ENCODE peak calls at places on chromosomes 1 and 21, in five cellular contexts. D is A549, T is IMR-90, B is K562, Y is SK-N-SH. L is an unnamed sample.

GRCh38 chr21:33998402-33998801 is 75.0 kb upstream of the MRPS6 start:
- DNase-seq in Y (no peak), D (no peak), T (no peak), B (no peak), L (no peak)

GRCh38 chr1:59029366-59029765 is 245.5 kb upstream of the JUN start:
- DNase-seq in B (no peak), T (peak), D (no peak), Y (no peak), L (no peak)

GRCh38 chr1:158930504-158930903 is 848 bp upstream of the PYHIN1 start:
- DNase-seq in T (no peak), D (no peak), B (no peak), Y (no peak), L (no peak)

GRCh38 chr1:8378202-8378601 is 60.3 kb downstream of the SLC45A1 start:
- DNase-seq in D (no peak), B (no peak), T (peak), Y (no peak), L (no peak)

GRCh38 chr21:45972716-45973474 is 8.7 kb upstream of the COL6A1 start:
- DNase-seq in D (no peak), T (peak), B (no peak), Y (peak), L (no peak)

GRCh38 chr1:45205000-45205909 is 1.1 kb downstream of the ZSWIM5 start:
- DNase-seq in Y (peak), B (peak), T (peak), D (peak), L (no peak)

GRCh38 chr1:90396917-90397316 is 320.2 kb downstream of the BARHL2 start:
- DNase-seq in Y (no peak), D (no peak), B (no peak), T (no peak), L (no peak)

GRCh38 chr21:37220433-37220980 is 46.6 kb downstream of the VPS26C start:
- DNase-seq in T (peak), Y (peak), B (no peak), D (peak), L (no peak)

GRCh38 chr1:35278886-35279554 is 10.5 kb downstream of the ZMYM4 start:
- DNase-seq in T (peak), D (no peak), B (peak), Y (no peak), L (no peak)

GRCh38 chr1:20405051-20405754 is 80.8 kb downstream of the CAMK2N1 start:
- DNase-seq in B (no peak), Y (no peak), D (no peak), T (no peak), L (no peak)

GRCh38 chr1:166884040-166884642 is 8.1 kb upstream of the TADA1 start:
- DNase-seq in B (peak), Y (peak), T (peak), D (peak), L (no peak)

GRCh38 chr1:180956028-180956640 is 43.4 kb downstream of the KIAA1614 start:
- DNase-seq in Y (peak), B (no peak), T (no peak), D (no peak), L (no peak)

GRCh38 chr1:82398357-82398756 is 597.6 kb downstream of the ADGRL2 start:
- DNase-seq in D (no peak), B (no peak), T (no peak), Y (no peak), L (no peak)

GRCh38 chr1:228043281-228043845 is 36.6 kb downstream of the WNT3A start:
- DNase-seq in Y (no peak), B (no peak), T (peak), D (peak), L (no peak)

GRCh38 chr1:7549693-7550161 is 221.4 kb upstream of the VAMP3 start:
- DNase-seq in B (no peak), Y (no peak), D (peak), T (peak), L (no peak)

GRCh38 chr1:206935491-206936067 is 10.7 kb downstream of the PIGR start:
- DNase-seq in Y (peak), T (peak), D (peak), B (peak), L (no peak)

GRCh38 chr21:42486120-42486519 is 9.9 kb downstream of the RSPH1 start:
- DNase-seq in T (no peak), Y (no peak), D (no peak), B (no peak), L (no peak)

GRCh38 chr1:184322253-184322652 is 64.6 kb upstream of the C1orf21 start:
- DNase-seq in T (no peak), Y (no peak), B (no peak), D (no peak), L (no peak)

GRCh38 chr1:219310181-219310728 is 136.6 kb downstream of the LYPLAL1 start:
- DNase-seq in B (no peak), T (no peak), D (peak), Y (no peak), L (no peak)

GRCh38 chr1:73887412-73887811 is 310.6 kb downstream of the LRRIQ3 start:
- DNase-seq in B (no peak), T (no peak), Y (no peak), D (no peak), L (no peak)

GRCh38 chr21:31909153-31909771 is 36.4 kb downstream of the HUNK start:
- DNase-seq in B (no peak), T (peak), D (no peak), Y (no peak), L (no peak)

GRCh38 chr1:38341694-38342093 is 295.1 kb upstream of the POU3F1 start:
- DNase-seq in Y (no peak), D (no peak), B (no peak), T (no peak), L (no peak)

GRCh38 chr1:38352869-38353268 is 306.3 kb upstream of the POU3F1 start:
- DNase-seq in T (no peak), Y (no peak), B (peak), D (no peak), L (no peak)

GRCh38 chr1:38344705-38345104 is 298.1 kb upstream of the POU3F1 start:
- DNase-seq in T (no peak), B (no peak), Y (no peak), D (no peak), L (no peak)

DNA sequence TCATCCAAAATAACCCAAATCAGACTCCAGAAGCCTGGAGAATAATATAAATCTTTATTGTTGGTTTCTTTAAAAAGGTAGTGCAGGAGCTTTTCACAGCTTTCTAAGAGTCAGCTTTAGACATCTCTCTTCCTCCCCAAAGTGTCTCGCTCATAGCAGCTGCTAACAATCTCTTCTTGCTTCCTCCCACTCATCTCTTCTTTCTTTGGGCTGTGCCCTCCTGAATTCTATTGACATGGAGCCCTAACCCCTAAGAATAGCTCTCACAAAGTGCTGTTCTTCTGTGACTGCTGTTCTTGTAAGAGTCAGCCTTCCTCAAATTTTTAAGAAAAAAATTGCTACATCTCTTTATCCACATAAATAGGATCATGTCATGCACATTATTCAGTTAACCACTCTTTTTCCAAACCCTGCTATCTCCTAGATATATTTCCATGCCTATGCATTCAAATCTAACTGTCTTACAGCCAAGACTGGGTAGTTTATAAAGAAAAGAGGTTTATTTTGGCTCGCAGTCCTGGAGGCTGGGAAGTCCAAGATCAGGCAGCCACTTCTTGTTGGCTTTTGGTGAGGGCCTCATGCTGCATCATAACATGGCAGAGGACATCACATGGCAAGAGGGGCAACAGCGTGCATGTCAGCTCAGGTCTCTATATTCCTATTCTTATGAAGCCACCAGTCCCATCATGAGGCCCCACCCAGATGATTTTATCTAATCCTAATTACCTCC is 301.0 kb upstream of the POU3F1 start:
- DNase-seq in Y (no peak), B (no peak), D (no peak), T (no peak), L (no peak)
- TF ChIP-seq RFX5 in Y (no peak), B (no peak), D (no peak), T (no peak), L (no peak)

GRCh38 chr1:223533708-223534107 is 131.8 kb downstream of the CAPN8 start:
- DNase-seq in T (no peak), D (no peak), Y (no peak), B (no peak), L (no peak)

GRCh38 chr1:223534677-223535076 is 130.8 kb downstream of the CAPN8 start:
- DNase-seq in Y (no peak), T (no peak), D (no peak), B (no peak), L (no peak)

GRCh38 chr1:223525957-223526356 is 132.7 kb downstream of the CCDC185 start:
- DNase-seq in T (no peak), B (no peak), Y (no peak), D (no peak), L (no peak)

GRCh38 chr1:223535261-223535778 is 130.2 kb downstream of the CAPN8 start:
- DNase-seq in D (no peak), Y (no peak), T (no peak), B (no peak), L (no peak)

GRCh38 chr1:223531742-223532341 is 133.7 kb downstream of the CAPN8 start:
- DNase-seq in T (peak), Y (peak), B (peak), D (peak), L (no peak)
- TF ChIP-seq SMC3 in T (peak), Y (peak), B (peak), D (peak), L (peak)

GRCh38 chr1:113534130-113534817 is 144.0 kb downstream of the MAGI3 start:
- DNase-seq in Y (no peak), D (peak), T (peak), B (no peak), L (no peak)

GRCh38 chr1:113538225-113538624 is 147.9 kb downstream of the MAGI3 start:
- DNase-seq in B (no peak), Y (no peak), T (no peak), D (no peak), L (no peak)

GRCh38 chr1:113533061-113533460 is 142.7 kb downstream of the MAGI3 start:
- DNase-seq in D (no peak), Y (no peak), B (no peak), T (no peak), L (no peak)

GRCh38 chr1:113536182-113536780 is 146.0 kb downstream of the MAGI3 start:
- DNase-seq in Y (no peak), B (no peak), T (peak), D (no peak), L (no peak)

DNA sequence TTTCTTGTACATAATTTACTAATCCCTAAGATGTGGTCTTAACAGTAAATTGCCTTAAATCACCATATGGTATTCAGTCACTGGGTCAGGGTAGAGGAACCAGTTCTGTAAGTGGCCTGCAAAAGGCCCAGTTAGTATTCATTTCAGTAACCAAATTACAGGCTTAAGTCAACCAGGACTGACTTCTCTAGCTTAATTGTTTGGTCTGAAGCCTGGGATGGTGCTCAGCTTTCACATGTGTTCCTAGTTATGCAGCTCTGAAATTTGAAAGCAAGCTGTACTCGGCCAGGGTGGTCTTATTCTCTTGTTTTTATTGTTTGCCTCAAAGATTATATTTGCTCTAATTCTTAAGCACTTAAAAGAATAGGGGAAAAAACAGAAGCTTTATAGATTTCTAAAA is 144.6 kb downstream of the MAGI3 start:
- DNase-seq in Y (peak), T (peak), B (no peak), D (no peak), L (no peak)
- TF ChIP-seq RFX5 in Y (no peak), T (no peak), B (no peak), D (no peak), L (no peak)

GRCh38 chr1:240936911-240937668 is 325.1 kb upstream of the GREM2 start:
- DNase-seq in Y (no peak), T (no peak), B (no peak), D (peak), L (no peak)
- TF ChIP-seq SMC3 in Y (no peak), T (no peak), B (no peak), D (no peak), L (no peak)

GRCh38 chr21:44540741-44541288 is 820 bp upstream of the KRTAP10-1 start:
- DNase-seq in B (no peak), T (no peak), D (no peak), Y (no peak), L (no peak)
- TF ChIP-seq RFX5 in B (no peak), T (no peak), D (no peak), Y (no peak), L (no peak)

DNA sequence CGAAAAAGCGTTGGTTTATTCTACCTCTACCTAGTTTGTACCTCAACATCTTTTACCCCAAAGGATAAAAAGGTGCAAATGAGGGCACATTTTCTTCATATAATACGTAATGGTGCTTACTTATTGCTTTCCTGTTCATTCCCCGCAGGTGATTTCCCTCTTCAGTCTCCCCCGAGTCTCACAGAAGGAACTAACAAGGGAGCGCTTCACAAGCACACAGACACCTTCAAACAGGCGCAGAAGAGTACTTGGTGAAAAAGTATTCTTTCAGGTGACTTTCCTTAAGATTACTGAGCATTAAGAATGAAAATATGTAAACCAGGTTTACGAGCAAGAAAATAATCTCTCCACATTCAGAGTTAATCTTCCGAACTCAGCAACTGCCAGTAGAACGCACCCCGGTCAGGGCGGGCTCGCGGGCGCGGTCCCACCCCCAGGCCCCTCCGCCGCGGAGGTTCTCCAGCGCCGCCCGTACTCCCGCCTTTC is 510 bp upstream of the RABGAP1L start:
- DNase-seq in D (no peak), Y (no peak), T (no peak), B (no peak), L (no peak)
- TF ChIP-seq SMC3 in D (no peak), Y (no peak), T (no peak), B (no peak), L (no peak)

GRCh38 chr1:197526736-197527371 is 248.4 kb downstream of the DENND1B start:
- DNase-seq in Y (peak), T (peak), D (peak), B (peak), L (no peak)
- TF ChIP-seq RFX5 in Y (no peak), T (no peak), D (no peak), B (no peak), L (no peak)

GRCh38 chr1:114155756-114156155 is 2.1 kb upstream of the SYT6 start:
- DNase-seq in D (no peak), B (no peak), Y (no peak), T (no peak), L (no peak)
- TF ChIP-seq SMC3 in D (no peak), B (no peak), Y (no peak), T (no peak), L (no peak)

GRCh38 chr1:154575147-154575927 is 7.8 kb downstream of the CHRNB2 start:
- DNase-seq in B (no peak), T (no peak), Y (no peak), D (no peak), L (no peak)

GRCh38 chr1:154579382-154579781 is 11.8 kb downstream of the CHRNB2 start:
- DNase-seq in T (no peak), B (no peak), D (no peak), Y (no peak), L (no peak)

GRCh38 chr1:154575951-154576566 is 8.5 kb downstream of the CHRNB2 start:
- DNase-seq in Y (no peak), B (no peak), T (no peak), D (no peak), L (no peak)

GRCh38 chr1:154577346-154578057 is 9.9 kb downstream of the CHRNB2 start:
- DNase-seq in Y (no peak), B (no peak), T (no peak), D (no peak), L (no peak)

GRCh38 chr1:154578058-154578418 is 10.5 kb downstream of the CHRNB2 start:
- DNase-seq in Y (no peak), B (no peak), D (no peak), T (no peak), L (no peak)
- TF ChIP-seq RFX5 in Y (no peak), B (no peak), D (no peak), T (no peak), L (no peak)